ENCODE peak calls at places on chromosomes 6 and 20, in five cellular contexts. P, G, J, D and Z are unnamed samples.

GRCh38 chr6:91476000-91476399 is 889.1 kb upstream of the MAP3K7 start:
- DNase-seq in J (no peak), P (no peak), D (peak), G (peak), Z (no peak)

GRCh38 chr6:169629256-169629655 is 72.6 kb downstream of the WDR27 start:
- DNase-seq in P (no peak), G (no peak), D (no peak), J (no peak), Z (no peak)

GRCh38 chr6:160071805-160072687 is 49.6 kb upstream of the SLC22A1 start:
- DNase-seq in G (peak), J (no peak), D (no peak), P (no peak), Z (no peak)

GRCh38 chr6:142943746-142944125 is 1.2 kb downstream of the HIVEP2 start:
- DNase-seq in D (peak), P (no peak), G (peak), J (peak), Z (peak)

GRCh38 chr20:31608256-31608980 is 3.3 kb downstream of the ID1 start:
- DNase-seq in D (peak), P (no peak), G (peak), J (no peak), Z (no peak)

GRCh38 chr6:161168281-161168891 is 105.5 kb downstream of the AGPAT4 start:
- DNase-seq in J (no peak), P (no peak), D (peak), G (peak), Z (no peak)

GRCh38 chr20:38109657-38110524 is 55.2 kb downstream of the TGM2 start:
- DNase-seq in P (no peak), J (no peak), D (peak), G (peak), Z (no peak)

GRCh38 chr6:45586216-45587171 is 208.8 kb upstream of the SUPT3H start:
- DNase-seq in D (no peak), G (no peak), P (peak), J (peak), Z (peak)

GRCh38 chr6:167341038-167341613 is 16.2 kb downstream of the TTLL2 start:
- DNase-seq in G (no peak), P (no peak), J (no peak), D (no peak), Z (no peak)

GRCh38 chr20:36919715-36920333 is 31.7 kb downstream of the SAMHD1 start:
- DNase-seq in P (no peak), G (peak), D (peak), J (peak), Z (no peak)

GRCh38 chr6:36963451-36964290 is 9.1 kb downstream of the PI16 start:
- DNase-seq in G (no peak), P (peak), D (no peak), J (no peak), Z (peak)

GRCh38 chr6:24125980-24126379 is at the start of gene NRSN1:
- DNase-seq in G (peak), D (peak), P (no peak), J (no peak), Z (no peak)

GRCh38 chr6:166056637-166057036 is 111.0 kb downstream of the TBXT start:
- DNase-seq in D (no peak), J (no peak), G (no peak), P (no peak), Z (no peak)